ENCODE peak calls at places on chromosome 10, in six cellular contexts. L is psoas muscle, Y is foreskin fibroblast, M is HFFc6, V is body of pancreas, U is tibial nerve. S is an unnamed sample.

GRCh38 chr10:93299195-93299594 is 182.9 kb downstream of the MYOF start:
- DNase-seq in Y (no peak), V (no peak), U (no peak), L (no peak), M (no peak), S (no peak)

GRCh38 chr10:126207313-126207771 is 180.9 kb downstream of the ADAM12 start:
- DNase-seq in L (no peak), U (no peak), V (no peak), M (no peak), Y (no peak), S (no peak)

GRCh38 chr10:7008645-7009044 is 402.2 kb downstream of the SFMBT2 start:
- DNase-seq in U (no peak), Y (no peak), M (no peak), V (no peak), L (no peak), S (no peak)

GRCh38 chr10:13891542-13892431 is 305.0 kb downstream of the PRPF18 start:
- DNase-seq in U (no peak), L (no peak), M (no peak), V (no peak), Y (no peak), S (no peak)

GRCh38 chr10:30747633-30748032 is 118.1 kb upstream of the LYZL2 start:
- DNase-seq in V (no peak), M (peak; percentile 43), Y (peak; percentile 56), U (no peak), L (no peak), S (peak; percentile 38)

GRCh38 chr10:122798704-122799231 is 46.9 kb downstream of the CUZD1 start:
- DNase-seq in V (no peak), Y (no peak), U (no peak), M (no peak), L (no peak), S (no peak)

GRCh38 chr10:127034790-127035189 is 129.6 kb downstream of the DOCK1 start:
- DNase-seq in V (no peak), M (no peak), L (no peak), U (no peak), Y (no peak), S (no peak)

GRCh38 chr10:79005126-79005820 is 63.5 kb upstream of the ZMIZ1 start:
- DNase-seq in Y (no peak), V (no peak), M (no peak), L (no peak), U (no peak), S (no peak)

GRCh38 chr10:1255166-1255565 is 199.0 kb downstream of the WDR37 start:
- DNase-seq in U (no peak), L (no peak), Y (no peak), V (no peak), M (no peak), S (peak; percentile 9)

GRCh38 chr10:88374392-88375145 is 208.5 kb downstream of the RNLS start:
- DNase-seq in U (no peak), M (no peak), L (no peak), Y (no peak), V (no peak), S (no peak)

GRCh38 chr10:88157981-88158465 is 294.6 kb downstream of the PTEN start:
- DNase-seq in V (no peak), U (no peak), Y (peak; percentile 78), M (peak; percentile 89), L (no peak), S (peak; percentile 76)

GRCh38 chr10:8032558-8032957 is 21.9 kb upstream of the GATA3 start:
- DNase-seq in U (no peak), Y (no peak), L (no peak), V (no peak), M (no peak), S (no peak)

GRCh38 chr10:130485958-130486680 is 349.9 kb downstream of the GLRX3 start:
- DNase-seq in U (no peak), Y (no peak), L (no peak), M (no peak), V (no peak), S (no peak)

GRCh38 chr10:28984431-28984830 is 304.4 kb upstream of the LYZL1 start:
- DNase-seq in L (peak; percentile 89), U (peak; percentile 53), Y (peak; percentile 8), M (peak; percentile 46), V (peak; percentile 90), S (peak; percentile 81)

GRCh38 chr10:27744478-27745379 is 890 bp downstream of the MKX start:
- DNase-seq in U (no peak), Y (no peak), V (peak; percentile 15), M (peak; percentile 75), L (peak; percentile 29), S (no peak)

GRCh38 chr10:11242443-11243386 is 225.0 kb downstream of the CELF2 start:
- DNase-seq in Y (peak; percentile 41), U (no peak), M (no peak), V (no peak), L (peak; percentile 39), S (no peak)

GRCh38 chr10:77230194-77230593 is 407.4 kb downstream of the KCNMA1 start:
- DNase-seq in L (no peak), M (peak; percentile 40), U (no peak), Y (peak; percentile 60), V (no peak), S (no peak)

GRCh38 chr10:35421553-35422178 is 85.4 kb downstream of the CCNY start:
- DNase-seq in V (no peak), U (no peak), M (peak; percentile 92), L (no peak), Y (peak; percentile 88), S (peak; percentile 90)

GRCh38 chr10:125017547-125018298 is 75.8 kb downstream of the ZRANB1 start:
- DNase-seq in M (no peak), V (no peak), L (no peak), Y (no peak), U (no peak), S (no peak)

GRCh38 chr10:114489521-114490310 is 85.4 kb upstream of the AFAP1L2 start:
- DNase-seq in M (no peak), V (no peak), U (no peak), L (no peak), Y (no peak), S (no peak)

GRCh38 chr10:101219946-101220451 is 9.3 kb downstream of the LBX1 start:
- DNase-seq in V (no peak), M (no peak), L (no peak), U (no peak), Y (no peak), S (no peak)

GRCh38 chr10:101221479-101222246 is 7.6 kb downstream of the LBX1 start:
- DNase-seq in M (peak; percentile 10), U (no peak), Y (no peak), V (no peak), L (no peak), S (no peak)

GRCh38 chr10:101218423-101219136 is 10.7 kb downstream of the LBX1 start:
- DNase-seq in Y (no peak), U (no peak), M (no peak), L (no peak), V (no peak), S (no peak)

GRCh38 chr10:101217450-101218281 is 11.6 kb downstream of the LBX1 start:
- DNase-seq in L (no peak), M (no peak), U (no peak), V (peak; percentile 48), Y (no peak), S (no peak)

GRCh38 chr10:101219137-101219945 is 9.9 kb downstream of the LBX1 start:
- DNase-seq in L (no peak), Y (no peak), V (no peak), M (no peak), U (no peak), S (no peak)
- TF ChIP-seq CTCF in L (no peak), Y (no peak), V (no peak), M (no peak), U (no peak), S (no peak)

GRCh38 chr10:95474228-95475002 is 86.8 kb downstream of the SORBS1 start:
- DNase-seq in M (no peak), Y (peak; percentile 32), L (no peak), U (no peak), V (peak; percentile 27), S (no peak)
- TF ChIP-seq CTCF in M (no peak), Y (no peak), L (peak; percentile 38), U (no peak), V (no peak), S (no peak)

DNA sequence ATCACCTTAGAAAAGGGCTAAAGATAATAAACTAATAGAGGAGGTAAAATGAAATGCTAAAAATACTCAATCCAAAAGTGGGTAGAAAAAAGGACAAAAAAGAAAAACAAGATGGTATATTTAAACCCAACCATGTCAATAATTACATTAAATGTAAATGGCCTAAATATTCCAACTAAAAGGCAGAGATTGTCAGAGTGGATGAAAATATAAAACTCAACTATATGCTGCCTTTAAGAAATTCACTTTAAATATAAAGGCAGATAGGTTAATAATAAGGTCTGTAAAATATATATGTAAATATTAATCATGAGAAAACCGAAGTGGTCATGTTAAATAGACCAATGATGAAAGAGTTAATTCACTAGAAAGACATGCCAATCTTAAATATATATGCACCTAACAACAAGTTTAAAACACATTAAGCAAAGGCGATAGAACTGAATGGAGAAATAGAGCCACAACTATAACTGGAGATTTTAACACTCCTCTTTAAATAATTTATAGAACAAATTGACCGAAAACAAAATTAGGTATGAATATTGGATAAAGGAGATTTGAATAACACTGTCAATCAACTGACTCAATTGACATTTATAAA is 159.4 kb downstream of the PLPP4 start:
- DNase-seq in M (no peak), Y (no peak), U (no peak), V (no peak), L (no peak), S (no peak)
- TF ChIP-seq CTCF in M (no peak), Y (no peak), U (no peak), V (no peak), L (no peak), S (no peak)

GRCh38 chr10:16853201-16853600 is 36.0 kb upstream of the RSU1 start:
- DNase-seq in L (no peak), U (no peak), Y (peak; percentile 33), V (no peak), M (peak; percentile 59), S (peak; percentile 58)
- TF ChIP-seq CTCF in L (no peak), U (no peak), Y (peak; percentile 53), V (peak; percentile 3), M (peak; percentile 77), S (peak; percentile 64)

DNA sequence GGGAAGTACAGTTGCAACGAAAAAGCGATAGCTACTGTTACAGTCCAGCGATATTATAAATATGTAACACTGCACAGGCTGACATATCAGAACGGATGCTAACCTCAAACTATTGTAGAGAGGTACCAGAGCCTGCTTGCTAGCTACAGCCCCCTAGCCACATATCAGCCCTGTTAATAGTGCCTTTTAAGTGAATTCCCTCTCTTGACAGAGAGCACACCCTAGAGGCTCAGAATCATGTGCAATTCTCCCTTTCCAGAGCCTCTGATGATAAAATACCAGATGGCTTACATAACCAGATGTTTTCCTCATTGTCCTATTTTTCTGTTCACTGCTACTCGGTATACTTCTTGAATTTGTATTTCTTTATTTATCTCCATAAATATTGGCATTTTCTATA is 960.7 kb upstream of the CELF2 start:
- DNase-seq in U (no peak), Y (no peak), V (no peak), L (no peak), M (no peak), S (peak; percentile 28)
- TF ChIP-seq CTCF in U (no peak), Y (no peak), V (no peak), L (no peak), M (no peak), S (no peak)

GRCh38 chr10:113139695-113140094 is 189.6 kb downstream of the TCF7L2 start:
- DNase-seq in L (no peak), Y (no peak), V (no peak), M (peak; percentile 29), U (no peak), S (peak; percentile 20)
- TF ChIP-seq CTCF in L (no peak), Y (peak; percentile 57), V (no peak), M (peak; percentile 71), U (no peak), S (peak; percentile 67)

S was measured in brain microvascular endothelial cell.